ENCODE peak calls at places on chromosomes 3 and 15, in four cellular contexts. N is GM23248; C is nephron progenitor cell; X is activated T-helper 1 cell treated with anti-CD3 and anti-CD28 coated beads, Interleukin-2, amount 50 U/mL, for 16 hours. W is an unnamed sample.

GRCh38 chr15:98842192-98842972 is 165.2 kb downstream of the PGPEP1L start:
- DNase-seq in C (no peak), X (no peak), N (peak), W (no peak)

GRCh38 chr15:75532413-75533250 is 46.5 kb downstream of the PTPN9 start:
- DNase-seq in X (no peak), N (peak), C (peak), W (no peak)

GRCh38 chr3:110900583-110900982 is 171.0 kb upstream of the NECTIN3 start:
- DNase-seq in C (no peak), X (no peak), N (peak), W (no peak)

GRCh38 chr3:98151241-98151640 is 4.0 kb downstream of the OR5H14 start:
- DNase-seq in X (no peak), C (no peak), N (no peak), W (no peak)

GRCh38 chr15:70066422-70066821 is 31.3 kb downstream of the TLE3 start:
- DNase-seq in N (peak), C (no peak), X (no peak), W (no peak)

GRCh38 chr15:35141743-35142356 is 56.8 kb upstream of the NANOGP8 start:
- DNase-seq in X (no peak), N (peak), C (no peak), W (no peak)

GRCh38 chr3:133629146-133629545 is 32.6 kb downstream of the TOPBP1 start:
- DNase-seq in N (no peak), C (no peak), X (no peak), W (no peak)

GRCh38 chr15:85753261-85753660 is 41.5 kb downstream of the KLHL25 start:
- DNase-seq in X (no peak), C (no peak), N (no peak), W (no peak)

GRCh38 chr15:40471778-40472130 is 970 bp downstream of the CHST14 start:
- DNase-seq in N (peak), X (no peak), C (peak), W (no peak)

GRCh38 chr3:196619213-196619612 is 20.3 kb upstream of the NRROS start:
- DNase-seq in N (no peak), C (no peak), X (no peak), W (no peak)

GRCh38 chr3:141076026-141076797 is 25.1 kb downstream of the SPSB4 start:
- DNase-seq in X (no peak), N (no peak), C (no peak), W (no peak)

GRCh38 chr3:34056951-34057390 is 258.5 kb downstream of the PDCD6IP start:
- DNase-seq in X (no peak), C (no peak), N (peak), W (no peak)

GRCh38 chr15:55108858-55109518 is 87.8 kb downstream of the RSL24D1 start:
- DNase-seq in N (peak), X (peak), C (peak), W (peak)

GRCh38 chr3:71930056-71930991 is 145.4 kb upstream of the PROK2 start:
- DNase-seq in X (no peak), C (no peak), N (peak), W (no peak)

GRCh38 chr3:193842029-193842782 is 249.2 kb downstream of the OPA1 start:
- DNase-seq in N (no peak), C (no peak), X (no peak), W (no peak)

GRCh38 chr15:90790057-90790456 is 72.9 kb downstream of the BLM start:
- DNase-seq in N (no peak), X (no peak), C (no peak), W (no peak)

GRCh38 chr3:42600958-42601675 is 631 bp downstream of the NKTR start:
- DNase-seq in C (no peak), X (peak), N (peak), W (peak)

GRCh38 chr3:100106531-100107155 is 7.7 kb downstream of the FILIP1L start:
- DNase-seq in C (no peak), X (no peak), N (no peak), W (no peak)

GRCh38 chr3:150666167-150666566 is 37.6 kb downstream of the ERICH6 start:
- DNase-seq in N (no peak), X (no peak), C (no peak), W (no peak)

W was measured in CD4-positive, alpha-beta T cell.